ENCODE peak calls at places on chromosomes 16 and 17, in five cellular contexts. Z is neuronal stem cell, Y is IMR-90, M is H9, I is H1. O is an unnamed sample.

GRCh38 chr16:22306788-22307187 is 9.6 kb downstream of the POLR3E start:
- DNase-seq in I (no peak), Y (no peak), M (no peak), Z (no peak), O (no peak)

GRCh38 chr17:49914096-49914490 is 54.9 kb upstream of the DLX4 start:
- DNase-seq in Y (no peak), I (no peak), Z (no peak), M (no peak), O (no peak)

GRCh38 chr16:50169555-50170096 is 16.5 kb downstream of the TENT4B start:
- DNase-seq in Y (no peak), M (no peak), Z (no peak), I (no peak), O (peak; percentile 47)

GRCh38 chr16:66430214-66430613 is 3.1 kb downstream of the BEAN1 start:
- DNase-seq in I (no peak), Z (no peak), Y (no peak), M (no peak), O (no peak)

GRCh38 chr17:29572691-29573557 is 4.4 kb downstream of the TP53I13 start:
- DNase-seq in M (peak; percentile 68), Z (peak; percentile 54), Y (peak; percentile 56), I (peak; percentile 85), O (no peak)

GRCh38 chr17:82052638-82053059 is 951 bp downstream of the GPS1 start:
- DNase-seq in Y (no peak), M (no peak), I (no peak), Z (no peak), O (no peak)

GRCh38 chr17:71460943-71461342 is 659.9 kb upstream of the SOX9 start:
- DNase-seq in I (peak; percentile 52), Y (peak; percentile 43), M (no peak), Z (no peak), O (peak; percentile 30)

GRCh38 chr16:77499373-77500285 is 64.8 kb upstream of the ADAMTS18 start:
- DNase-seq in Y (no peak), I (no peak), M (no peak), Z (no peak), O (no peak)

GRCh38 chr17:1412185-1413110 is 12.4 kb upstream of the YWHAE start:
- DNase-seq in M (no peak), Y (no peak), Z (no peak), I (no peak), O (no peak)

GRCh38 chr16:81458149-81458669 is 13.6 kb downstream of the CMIP start:
- DNase-seq in Z (no peak), I (no peak), Y (no peak), M (no peak), O (no peak)

GRCh38 chr16:2591476-2592240 is 53.8 kb downstream of the PDPK1 start:
- DNase-seq in Y (no peak), I (no peak), M (no peak), Z (no peak), O (no peak)

GRCh38 chr16:22313876-22314470 is 16.8 kb downstream of the POLR3E start:
- DNase-seq in I (no peak), M (no peak), Z (no peak), Y (no peak), O (no peak)

GRCh38 chr17:80169784-80170500 is at the start of gene CARD14:
- DNase-seq in Z (no peak), I (no peak), Y (no peak), M (peak; percentile 28), O (no peak)

GRCh38 chr17:59796785-59797205 is 89.3 kb downstream of the VMP1 start:
- DNase-seq in Z (no peak), I (no peak), M (no peak), Y (no peak), O (no peak)

DNA sequence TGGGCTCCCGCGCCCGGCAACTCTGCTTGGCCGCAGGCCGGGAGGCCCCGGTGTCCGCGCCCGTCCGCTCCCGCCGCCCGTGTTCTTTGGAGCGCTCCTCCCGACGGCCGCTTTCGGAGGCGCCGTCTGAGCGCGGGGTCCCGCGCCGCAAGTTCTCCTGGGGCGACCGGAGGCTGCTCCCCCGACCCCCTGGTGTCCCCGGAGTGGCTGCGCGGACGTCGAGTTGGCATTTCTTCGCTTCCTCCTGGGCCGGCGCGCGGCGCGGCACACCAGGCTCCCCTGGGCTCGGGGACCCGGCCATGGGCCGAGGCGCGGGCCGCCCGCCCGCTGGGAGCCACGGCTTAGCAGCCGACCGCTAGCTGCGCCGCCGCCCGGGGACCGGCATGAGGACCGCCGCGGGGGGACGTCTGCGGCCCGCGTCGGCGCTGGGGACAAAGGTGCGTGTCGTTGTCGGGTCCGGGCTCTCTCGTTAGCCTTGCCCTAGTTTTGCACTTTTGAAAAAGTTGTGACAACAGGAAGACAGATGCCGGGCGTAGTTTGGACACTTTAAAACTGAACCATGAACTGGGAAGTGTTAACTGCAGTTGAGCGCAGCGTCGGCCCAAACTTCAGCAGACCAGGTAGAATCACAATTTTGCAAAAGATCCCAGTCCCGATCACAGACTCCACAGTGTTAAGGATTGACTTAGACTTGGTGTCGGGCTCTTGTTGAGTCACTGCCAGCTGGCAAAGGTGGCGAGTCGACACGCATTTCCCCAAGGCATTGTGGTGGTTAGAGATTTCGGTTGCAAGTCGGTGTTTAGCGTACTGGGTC is 700 bp downstream of the UBN1 start:
- DNase-seq in Z (peak; percentile 6), M (peak; percentile 38), I (no peak), Y (peak; percentile 64), O (peak; percentile 57)
- H2BK120ac ChIP-seq in Z (no peak overlapping the region), M (no peak overlapping the region), I (no peak overlapping the region), Y (no peak overlapping the region), O (no peak overlapping the region)

GRCh38 chr16:30377812-30378235 is 3.2 kb downstream of the MYL11 start:
- DNase-seq in Y (peak; percentile 85), I (no peak), Z (peak; percentile 85), M (peak; percentile 93), O (peak; percentile 95)

GRCh38 chr16:30379165-30379783 is 3.1 kb downstream of the SEPTIN1 start:
- DNase-seq in Y (no peak), I (no peak), M (no peak), Z (no peak), O (no peak)

GRCh38 chr16:30377050-30377811 is 2.6 kb downstream of the MYL11 start:
- DNase-seq in Y (no peak), Z (no peak), M (no peak), I (peak; percentile 92), O (peak; percentile 75)

GRCh38 chr16:30380072-30380471 is 2.3 kb downstream of the SEPTIN1 start:
- DNase-seq in Z (no peak), I (no peak), M (no peak), Y (no peak), O (no peak)

GRCh38 chr16:30378236-30379164 is 3.9 kb downstream of the SEPTIN1 start:
- DNase-seq in Y (peak; percentile 94), Z (peak; percentile 98), M (peak; percentile 98), I (peak; percentile 99), O (peak; percentile 99)
- H2BK120ac ChIP-seq in Y (no peak overlapping the region), Z (peak overlapping the region; percentile 68), M (no peak overlapping the region), I (peak overlapping the region; percentile 24), O (no peak overlapping the region)

GRCh38 chr16:82633964-82634600 is 7.3 kb downstream of the CDH13 start:
- DNase-seq in Z (no peak), I (no peak), Y (peak; percentile 46), M (no peak), O (peak; percentile 76)
- H2BK120ac ChIP-seq in Z (no peak overlapping the region), I (no peak overlapping the region), Y (peak overlapping the region; percentile 98), M (no peak overlapping the region), O (no peak overlapping the region)

DNA sequence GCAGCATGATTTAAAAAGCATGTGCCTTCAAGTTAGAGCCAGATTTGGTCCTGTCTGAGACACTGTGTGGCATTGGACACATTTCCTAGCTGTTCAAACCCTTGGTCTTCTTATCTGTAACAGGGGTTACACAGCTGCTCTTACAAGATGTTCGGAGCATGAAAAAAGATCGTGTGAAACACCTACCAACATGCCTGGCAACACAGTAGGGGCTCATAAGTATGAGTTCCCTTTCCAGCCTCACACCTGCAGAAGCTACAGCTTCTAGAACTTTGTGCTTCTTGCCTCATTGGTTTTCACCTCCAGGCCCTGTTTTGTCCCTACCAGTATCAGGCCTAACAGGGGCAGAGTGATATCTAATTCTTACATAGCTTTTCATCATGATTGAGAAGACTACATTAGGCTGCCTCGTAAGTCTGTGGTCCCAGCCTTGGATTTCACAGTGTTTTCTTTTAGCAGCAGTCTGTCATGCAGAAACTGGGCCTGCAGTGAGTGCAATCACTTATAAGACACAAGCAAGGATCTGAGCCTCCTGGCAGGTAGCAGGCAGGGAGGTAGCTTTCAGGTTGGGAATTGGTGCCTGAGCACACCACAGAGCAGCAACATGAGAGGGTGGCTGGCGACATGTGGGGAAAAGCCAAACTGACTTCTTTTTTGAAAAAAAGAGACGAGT is 78.8 kb downstream of the CCDC182 start:
- DNase-seq in M (peak; percentile 22), I (peak; percentile 34), Y (no peak), Z (no peak), O (no peak)
- H2BK120ac ChIP-seq in M (no peak overlapping the region), I (no peak overlapping the region), Y (no peak overlapping the region), Z (no peak overlapping the region), O (no peak overlapping the region)

GRCh38 chr17:13395872-13396271 is 205.9 kb downstream of the HS3ST3A1 start:
- DNase-seq in M (no peak), Z (no peak), I (no peak), Y (no peak), O (no peak)
- H2BK120ac ChIP-seq in M (no peak overlapping the region), Z (no peak overlapping the region), I (no peak overlapping the region), Y (no peak overlapping the region), O (no peak overlapping the region)

DNA sequence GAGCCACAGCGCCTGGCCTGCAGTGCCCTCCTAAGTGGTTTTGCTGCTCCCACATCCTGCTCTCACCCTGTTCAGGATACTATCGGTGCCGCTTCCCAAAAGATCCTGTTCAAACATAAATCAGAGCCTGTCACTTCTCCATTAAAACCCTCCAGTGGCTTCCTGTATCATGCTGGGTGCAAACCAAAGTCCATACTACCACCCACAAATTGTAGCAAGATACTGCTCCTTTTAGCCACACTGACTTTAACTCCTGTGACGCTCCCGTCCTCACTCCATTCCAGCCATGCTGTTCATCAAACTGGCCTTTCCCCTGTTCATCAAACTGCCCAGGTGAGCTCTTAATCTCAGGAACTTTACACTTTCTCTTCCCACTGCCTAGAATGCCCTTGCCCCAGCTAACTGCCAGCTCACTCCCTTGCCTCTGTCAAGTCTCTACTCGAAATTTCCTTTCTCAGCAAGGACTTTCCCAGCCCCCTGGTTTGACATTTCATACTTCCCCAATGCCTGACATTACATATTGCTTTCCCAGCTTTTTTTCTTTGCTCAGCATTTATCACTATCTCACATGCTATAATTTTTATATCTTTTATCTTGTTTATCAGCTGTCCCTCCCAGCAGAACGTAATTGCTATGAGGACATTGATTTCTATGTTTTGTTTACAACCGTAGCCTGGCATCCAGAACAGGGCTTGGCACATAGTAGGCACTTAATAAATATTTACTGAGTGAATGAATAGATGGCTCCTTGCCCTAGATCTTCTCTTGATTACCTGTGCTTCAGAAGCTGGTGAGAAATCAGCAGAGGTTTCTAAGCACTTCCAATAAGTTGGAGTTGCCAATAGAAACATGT is 44.3 kb upstream of the SMURF2 start:
- DNase-seq in M (no peak), Y (no peak), I (no peak), Z (no peak), O (peak; percentile 19)
- H2BK120ac ChIP-seq in M (no peak overlapping the region), Y (peak overlapping the region; percentile 97), I (no peak overlapping the region), Z (no peak overlapping the region), O (no peak overlapping the region)

DNA sequence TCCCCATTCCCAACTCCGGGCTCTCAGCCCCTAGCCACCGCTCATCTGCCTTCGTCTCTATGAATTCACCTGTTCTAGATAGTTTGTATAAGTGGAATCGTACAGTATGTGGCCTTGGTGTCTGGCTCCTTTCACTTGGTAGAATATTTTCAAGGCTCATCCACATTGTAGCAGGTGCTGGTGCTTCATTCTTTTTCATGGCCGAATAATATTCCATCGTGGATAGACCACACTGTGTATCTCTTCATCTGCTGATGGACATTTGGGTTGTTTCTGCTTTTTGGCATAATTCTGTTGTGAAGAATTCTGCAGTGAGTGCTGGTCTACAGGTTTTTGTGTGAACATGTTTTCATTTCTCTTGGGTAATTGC is 324.2 kb downstream of the SEC14L1 start:
- DNase-seq in Y (no peak), M (no peak), I (no peak), Z (no peak), O (no peak)
- H2BK120ac ChIP-seq in Y (no peak overlapping the region), M (no peak overlapping the region), I (no peak overlapping the region), Z (no peak overlapping the region), O (no peak overlapping the region)

GRCh38 chr16:67530013-67530939 is 1.6 kb downstream of the RIPOR1 start:
- DNase-seq in Y (peak; percentile 76), Z (no peak), M (no peak), I (peak; percentile 69), O (no peak)
- H2BK120ac ChIP-seq in Y (peak overlapping the region; percentile 81), Z (no peak overlapping the region), M (no peak overlapping the region), I (no peak overlapping the region), O (no peak overlapping the region)